ENCODE peak calls at places on chromosomes 6 and 20, in ten cellular contexts. A, P, O, N, G, R, S, F, Q and T are unnamed samples.

GRCh38 chr6:36757206-36757605 is 59.6 kb downstream of the RAB44 start:
- DNase-seq in A (no peak), P (no peak), O (no peak), N (no peak), G (no peak), R (no peak), S (no peak), F (no peak), Q (peak), T (no peak)

GRCh38 chr6:108689279-108690161 is 128.8 kb downstream of the FOXO3 start:
- DNase-seq in A (peak), P (peak), O (peak), N (peak), G (peak), R (peak), S (peak), F (peak), Q (peak), T (peak)

GRCh38 chr6:144055121-144055931 is 40.0 kb downstream of the SF3B5 start:
- DNase-seq in A (no peak), P (no peak), O (no peak), N (no peak), G (no peak), R (no peak), S (no peak), F (no peak), Q (no peak), T (no peak)

GRCh38 chr6:83270971-83271714 is 78.0 kb downstream of the RWDD2A start:
- DNase-seq in A (no peak), P (no peak), O (peak), N (no peak), G (no peak), R (no peak), S (no peak), F (peak), Q (no peak), T (no peak)

GRCh38 chr20:45945678-45946148 is 11.2 kb downstream of the PCIF1 start:
- DNase-seq in A (no peak), P (no peak), O (no peak), N (no peak), G (peak), R (no peak), S (no peak), F (no peak), Q (no peak), T (no peak)

GRCh38 chr20:10783660-10784336 is 110.0 kb upstream of the JAG1 start:
- DNase-seq in A (no peak), P (no peak), O (no peak), N (no peak), G (no peak), R (no peak), S (no peak), F (no peak), Q (no peak), T (no peak)

GRCh38 chr6:5937936-5938706 is 68.6 kb downstream of the NRN1 start:
- DNase-seq in A (no peak), P (no peak), O (no peak), N (no peak), G (no peak), R (no peak), S (no peak), F (no peak), Q (no peak), T (no peak)

GRCh38 chr6:137816133-137816579 is 50.9 kb upstream of the TNFAIP3 start:
- DNase-seq in A (peak), P (no peak), O (no peak), N (no peak), G (no peak), R (no peak), S (no peak), F (no peak), Q (no peak), T (no peak)

GRCh38 chr6:150391890-150392289 is 23.1 kb downstream of the IYD start:
- DNase-seq in A (no peak), P (no peak), O (no peak), N (no peak), G (no peak), R (no peak), S (no peak), F (no peak), Q (no peak), T (no peak)
- H3K27ac ChIP-seq in A (no peak), P (no peak), O (no peak), N (no peak), G (no peak), R (peak), S (no peak), F (no peak), Q (no peak), T (no peak)

GRCh38 chr20:63273180-63273579 is 567 bp downstream of the ARFGAP1 start:
- DNase-seq in A (no peak), P (no peak), O (no peak), N (no peak), G (no peak), R (no peak), S (no peak), F (no peak), Q (no peak), T (no peak)
- H3K27ac ChIP-seq in A (no peak), P (peak), O (peak), N (peak), G (peak), R (peak), S (peak), F (peak), Q (peak), T (peak)

GRCh38 chr6:65199121-65199520 is 507.9 kb downstream of the EYS start:
- DNase-seq in A (no peak), P (no peak), O (no peak), N (no peak), G (no peak), R (no peak), S (no peak), F (no peak), Q (no peak), T (no peak)
- H3K27ac ChIP-seq in A (no peak), P (no peak), O (no peak), N (no peak), G (no peak), R (no peak), S (no peak), F (no peak), Q (no peak), T (no peak)

GRCh38 chr20:64080813-64081619 is 1.1 kb downstream of the OPRL1 start:
- DNase-seq in A (no peak), P (no peak), O (no peak), N (no peak), G (no peak), R (no peak), S (no peak), F (no peak), Q (no peak), T (no peak)

GRCh38 chr20:64077876-64078551 is 1.3 kb downstream of the RGS19 start:
- DNase-seq in A (no peak), P (no peak), O (no peak), N (no peak), G (no peak), R (peak), S (no peak), F (no peak), Q (peak), T (no peak)

GRCh38 chr20:64080013-64080812 is at the start of gene OPRL1:
- DNase-seq in A (no peak), P (peak), O (no peak), N (no peak), G (peak), R (no peak), S (no peak), F (no peak), Q (no peak), T (no peak)

GRCh38 chr20:64078934-64079272 is 415 bp downstream of the RGS19 start:
- DNase-seq in A (no peak), P (no peak), O (no peak), N (no peak), G (no peak), R (no peak), S (no peak), F (no peak), Q (no peak), T (no peak)

DNA sequence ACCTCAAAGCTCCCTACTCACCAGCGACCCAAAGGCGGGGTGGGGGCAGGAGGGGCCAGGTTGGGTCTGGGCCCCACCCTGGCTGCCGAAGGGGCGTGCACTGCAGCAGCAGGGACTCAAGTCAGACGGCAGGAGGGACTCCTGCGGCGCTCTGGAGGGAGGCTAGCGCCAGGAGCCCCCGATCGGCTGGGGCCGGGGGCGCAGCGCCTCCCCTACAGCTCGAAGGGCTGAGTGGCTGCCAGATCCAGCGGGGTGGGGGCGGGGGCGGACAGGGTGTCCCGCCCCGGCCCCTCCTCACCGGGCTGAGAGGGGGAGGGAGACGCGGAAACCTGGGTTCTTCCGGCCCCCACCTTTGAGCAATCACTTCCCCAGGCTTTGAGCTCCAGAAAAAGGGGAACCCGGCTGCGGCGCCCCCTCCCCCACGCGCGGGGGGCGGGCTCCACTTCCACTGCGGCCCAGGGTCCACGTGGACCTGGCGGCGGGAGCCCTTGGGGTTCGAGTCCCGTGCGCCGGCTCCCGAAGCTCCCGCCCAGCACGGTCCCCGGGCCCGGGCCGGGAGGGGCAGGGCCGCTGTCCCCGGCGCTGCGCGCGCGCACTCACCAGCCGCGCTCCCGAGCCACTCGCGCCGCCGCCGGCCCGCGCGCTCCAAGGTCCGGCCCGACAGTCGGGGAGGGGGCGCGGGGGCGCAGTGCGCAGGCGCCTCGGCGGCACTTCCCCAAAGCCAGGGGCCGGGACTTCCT is at the start of gene RGS19:
- DNase-seq in A (peak), P (peak), O (no peak), N (peak), G (peak), R (peak), S (peak), F (no peak), Q (peak), T (peak)
- H3K27ac ChIP-seq in A (no peak), P (peak), O (no peak), N (peak), G (peak), R (peak), S (peak), F (peak), Q (peak), T (peak)

GRCh38 chr20:38108438-38109024 is 56.5 kb downstream of the TGM2 start:
- DNase-seq in A (no peak), P (no peak), O (no peak), N (peak), G (peak), R (no peak), S (peak), F (no peak), Q (no peak), T (no peak)
- H3K27ac ChIP-seq in A (peak), P (peak), O (peak), N (peak), G (peak), R (peak), S (peak), F (no peak), Q (peak), T (no peak)